ENCODE peak calls at places on chromosomes 5 and 9, in five cellular contexts. T is uterus, J is AG10803, X is Peyer's patch, M is mammary epithelial cell. C is an unnamed sample.
A peak's percentile ranks its signal among the peaks of the same experiment; 100 is the strongest.

GRCh38 chr9:92986175-92987110 is 39.1 kb downstream of the FGD3 start:
- DNase-seq in T (no peak), J (peak; percentile 9), X (no peak), M (no peak), C (no peak)

GRCh38 chr5:177980776-177981175 is 15.3 kb downstream of the PROP1 start:
- DNase-seq in T (no peak), J (no peak), X (no peak), M (peak; percentile 18), C (peak; percentile 24)

GRCh38 chr9:84966876-84967830 is 297.6 kb downstream of the NTRK2 start:
- DNase-seq in T (no peak), J (no peak), X (no peak), M (no peak), C (no peak)

GRCh38 chr5:127229185-127229889 is 61.3 kb upstream of the MEGF10 start:
- DNase-seq in T (peak; percentile 36), J (peak; percentile 12), X (peak; percentile 81), M (peak; percentile 24), C (no peak)

GRCh38 chr5:16413461-16413860 is 52.1 kb downstream of the ZNF622 start:
- DNase-seq in T (no peak), J (no peak), X (no peak), M (peak; percentile 57), C (no peak)

GRCh38 chr9:69785757-69786156 is 25.9 kb upstream of the PTAR1 start:
- DNase-seq in T (no peak), J (peak; percentile 33), X (no peak), M (peak; percentile 16), C (no peak)

GRCh38 chr5:69493235-69493925 is 790 bp downstream of the OCLN start:
- DNase-seq in T (no peak), J (peak; percentile 11), X (peak; percentile 73), M (peak; percentile 65), C (no peak)

GRCh38 chr5:78360674-78361225 is 333 bp downstream of the SCAMP1 start:
- DNase-seq in T (peak; percentile 51), J (no peak), X (peak; percentile 69), M (no peak), C (peak; percentile 22)

GRCh38 chr5:13408616-13409015 is 535.9 kb downstream of the DNAH5 start:
- DNase-seq in T (no peak), J (peak; percentile 23), X (no peak), M (peak; percentile 50), C (no peak)

GRCh38 chr9:121360975-121361374 is 9.1 kb downstream of the STOM start:
- DNase-seq in T (no peak), J (peak; percentile 85), X (no peak), M (peak; percentile 51), C (no peak)

GRCh38 chr5:36836831-36837230 is 39.7 kb upstream of the NIPBL start:
- DNase-seq in T (no peak), J (no peak), X (no peak), M (no peak), C (no peak)

GRCh38 chr9:106797299-106797698 is 65.7 kb upstream of the ZNF462 start:
- DNase-seq in T (no peak), J (peak; percentile 22), X (peak; percentile 51), M (peak; percentile 47), C (no peak)

GRCh38 chr9:92738661-92739081 is 26.0 kb downstream of the BICD2 start:
- DNase-seq in T (no peak), J (peak; percentile 80), X (no peak), M (peak; percentile 72), C (no peak)

GRCh38 chr9:90870646-90871326 is 69.2 kb downstream of the SYK start:
- DNase-seq in T (no peak), J (peak; percentile 35), X (no peak), M (peak; percentile 26), C (no peak)

GRCh38 chr5:36200513-36200912 is 41.2 kb downstream of the NADK2 start:
- DNase-seq in T (no peak), J (no peak), X (no peak), M (peak; percentile 78), C (no peak)

GRCh38 chr5:178931846-178932760 is 8.9 kb upstream of the ZNF454 start:
- DNase-seq in T (no peak), J (no peak), X (no peak), M (no peak), C (no peak)

GRCh38 chr5:138659121-138659520 is 83.9 kb upstream of the HSPA9 start:
- DNase-seq in T (no peak), J (no peak), X (no peak), M (no peak), C (no peak)

GRCh38 chr5:149747833-149748366 is 17.8 kb downstream of the PPARGC1B start:
- DNase-seq in T (no peak), J (no peak), X (no peak), M (peak; percentile 45), C (no peak)

GRCh38 chr5:160363122-160363521 is 7.3 kb downstream of the C1QTNF2 start:
- DNase-seq in T (no peak), J (peak; percentile 17), X (no peak), M (no peak), C (no peak)

GRCh38 chr5:119398713-119399492 is 43.1 kb downstream of the TNFAIP8 start:
- DNase-seq in T (peak; percentile 48), J (peak; percentile 88), X (peak; percentile 60), M (peak; percentile 44), C (no peak)

GRCh38 chr5:36928947-36929346 is 52.4 kb downstream of the NIPBL start:
- DNase-seq in T (no peak), J (peak; percentile 51), X (no peak), M (peak; percentile 88), C (no peak)

GRCh38 chr5:1242733-1243486 is 17.7 kb downstream of the SLC6A18 start:
- DNase-seq in T (no peak), J (no peak), X (no peak), M (no peak), C (no peak)

GRCh38 chr5:36108758-36109245 is 42.1 kb upstream of the UGT3A2 start:
- DNase-seq in T (no peak), J (peak; percentile 3), X (no peak), M (no peak), C (no peak)

GRCh38 chr5:38316544-38317224 is 58.3 kb downstream of the EGFLAM start:
- DNase-seq in T (peak; percentile 46), J (peak; percentile 82), X (no peak), M (no peak), C (no peak)

GRCh38 chr9:24793711-24794110 is 248.0 kb upstream of the IZUMO3 start:
- DNase-seq in T (no peak), J (no peak), X (no peak), M (no peak), C (no peak)

GRCh38 chr5:141941307-141941706 is 16.7 kb downstream of the PCDH12 start:
- DNase-seq in T (no peak), J (peak; percentile 81), X (peak; percentile 46), M (peak; percentile 37), C (no peak)

GRCh38 chr9:86405086-86405491 is 50.9 kb upstream of the TUT7 start:
- DNase-seq in T (no peak), J (no peak), X (no peak), M (no peak), C (no peak)

GRCh38 chr5:149126898-149127297 is 14.4 kb upstream of the ABLIM3 start:
- DNase-seq in T (no peak), J (no peak), X (no peak), M (no peak), C (no peak)

GRCh38 chr5:59058237-59058636 is 475.4 kb downstream of the RAB3C start:
- DNase-seq in T (no peak), J (no peak), X (no peak), M (no peak), C (no peak)

GRCh38 chr5:125210241-125210947 is 464.0 kb upstream of the ZNF608 start:
- DNase-seq in T (no peak), J (no peak), X (no peak), M (peak; percentile 97), C (no peak)

GRCh38 chr5:37045703-37046102 is 169.1 kb downstream of the NIPBL start:
- DNase-seq in T (no peak), J (no peak), X (no peak), M (no peak), C (no peak)

DNA sequence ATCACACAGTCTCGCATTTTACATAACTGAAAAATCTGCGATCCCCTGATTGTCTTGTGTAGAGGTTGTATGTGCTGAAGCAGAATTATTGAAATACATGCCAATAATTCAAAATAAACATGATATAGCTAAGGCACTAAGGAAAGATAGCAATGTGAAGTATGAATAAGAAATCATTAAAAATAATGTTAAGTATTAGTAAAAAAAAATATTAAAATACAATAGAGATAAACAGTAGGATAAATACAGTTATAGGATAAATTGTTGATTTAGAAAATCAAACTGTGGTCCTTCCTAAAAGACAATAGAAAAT is 121.1 kb downstream of the FBXL17 start:
- DNase-seq in T (no peak), J (no peak), X (no peak), M (no peak), C (no peak)
- TF ChIP-seq CTCF in T (no peak), J (no peak), X (no peak), M (no peak), C (no peak)

GRCh38 chr9:116365056-116365471 is 211.5 kb downstream of the PAPPA start:
- DNase-seq in T (peak; percentile 75), J (peak; percentile 59), X (no peak), M (peak; percentile 17), C (no peak)
- TF ChIP-seq CTCF in T (peak; percentile 45), J (peak; percentile 23), X (no peak), M (no peak), C (no peak)

GRCh38 chr9:27645166-27645840 is 72.0 kb upstream of the C9orf72 start:
- DNase-seq in T (no peak), J (no peak), X (no peak), M (no peak), C (no peak)
- TF ChIP-seq CTCF in T (no peak), J (no peak), X (no peak), M (no peak), C (no peak)

GRCh38 chr9:82987370-82987769 is 75.6 kb downstream of the RASEF start:
- DNase-seq in T (no peak), J (no peak), X (peak; percentile 64), M (no peak), C (no peak)
- TF ChIP-seq CTCF in T (no peak), J (no peak), X (no peak), M (no peak), C (no peak)

GRCh38 chr9:125444956-125445506 is 183.4 kb downstream of the GAPVD1 start:
- DNase-seq in T (no peak), J (no peak), X (no peak), M (no peak), C (no peak)
- TF ChIP-seq CTCF in T (no peak), J (no peak), X (no peak), M (no peak), C (no peak)

DNA sequence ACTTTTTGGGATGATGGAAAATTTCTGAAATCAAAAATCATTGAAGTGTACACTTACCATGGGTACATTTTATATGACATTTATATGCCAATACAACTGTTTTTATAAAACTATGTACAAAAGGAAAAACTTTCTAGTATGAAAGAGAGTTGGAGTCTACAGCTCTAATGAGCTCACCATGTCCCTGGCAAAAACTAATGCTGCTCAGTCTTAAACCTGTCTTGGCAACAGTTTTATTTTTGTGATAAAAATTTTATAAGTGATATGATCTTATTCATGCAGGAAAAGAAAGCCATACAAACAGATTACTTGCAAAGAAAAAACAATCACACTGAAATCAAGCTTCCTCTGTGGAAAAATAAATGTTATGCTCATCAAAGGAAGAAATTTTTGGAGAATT is 78.9 kb upstream of the RASEF start:
- DNase-seq in T (no peak), J (no peak), X (no peak), M (no peak), C (no peak)
- TF ChIP-seq CTCF in T (no peak), J (no peak), X (no peak), M (no peak), C (no peak)

C was measured in omental fat pad.